ENCODE peak calls at places on chromosomes 7 and 10, in five cellular contexts. K, B, I, J and Z are unnamed samples.
A peak's percentile ranks its signal among the peaks of the same experiment; 100 is the strongest.

GRCh38 chr7:43869898-43870240 is 552 bp upstream of the MRPS24 start:
- DNase-seq in B (no peak), J (peak; percentile 38), K (peak; percentile 96), I (peak; percentile 51), Z (peak; percentile 54)

GRCh38 chr10:58952747-58953466 is 223.5 kb upstream of the PHYHIPL start:
- DNase-seq in B (peak; percentile 24), K (peak; percentile 42), J (peak; percentile 52), I (peak; percentile 35), Z (peak; percentile 3)

GRCh38 chr7:100159099-100159623 is 638 bp upstream of the TRAPPC14 start:
- DNase-seq in K (no peak), B (no peak), J (peak; percentile 41), I (no peak), Z (no peak)

GRCh38 chr10:21724020-21724589 is 190.1 kb downstream of the MLLT10 start:
- DNase-seq in K (peak; percentile 45), J (peak; percentile 29), I (no peak), B (no peak), Z (peak; percentile 21)

GRCh38 chr10:19745672-19746071 is 70.6 kb upstream of the PLXDC2 start:
- DNase-seq in K (no peak), B (no peak), J (no peak), I (no peak), Z (no peak)

GRCh38 chr7:37899712-37900247 is 16.8 kb downstream of the SFRP4 start:
- DNase-seq in B (no peak), K (no peak), I (no peak), J (peak; percentile 63), Z (no peak)

GRCh38 chr10:118374404-118374803 is 32.3 kb upstream of the FAM204A start:
- DNase-seq in B (no peak), I (no peak), K (no peak), J (no peak), Z (no peak)

GRCh38 chr7:94395141-94396041 is 696 bp downstream of the COL1A2 start:
- DNase-seq in B (peak; percentile 59), K (peak; percentile 90), J (peak; percentile 76), I (peak; percentile 60), Z (peak; percentile 70)

GRCh38 chr7:90717286-90718060 is 121.4 kb downstream of the CDK14 start:
- DNase-seq in J (no peak), I (no peak), B (no peak), K (peak; percentile 64), Z (no peak)

GRCh38 chr7:2141011-2141410 is 91.7 kb downstream of the MAD1L1 start:
- DNase-seq in B (no peak), J (no peak), I (no peak), K (no peak), Z (no peak)

GRCh38 chr7:3156508-3156907 is 112.8 kb upstream of the CARD11 start:
- DNase-seq in K (no peak), B (no peak), J (no peak), I (no peak), Z (no peak)

GRCh38 chr7:3943779-3944520 is 642.9 kb downstream of the SDK1 start:
- DNase-seq in B (no peak), K (no peak), I (no peak), J (no peak), Z (no peak)

GRCh38 chr7:43283706-43284105 is 171.3 kb downstream of the HECW1 start:
- DNase-seq in I (no peak), J (no peak), B (no peak), K (no peak), Z (no peak)

GRCh38 chr7:80232969-80233724 is 98.5 kb downstream of the GNAI1 start:
- DNase-seq in I (no peak), B (no peak), K (no peak), J (no peak), Z (no peak)

GRCh38 chr10:122495406-122496340 is 34.3 kb downstream of the HTRA1 start:
- DNase-seq in J (no peak), I (no peak), K (no peak), B (peak; percentile 21), Z (no peak)

GRCh38 chr7:84877943-84878595 is 308.8 kb downstream of the SEMA3D start:
- DNase-seq in I (no peak), B (no peak), J (no peak), K (no peak), Z (no peak)

GRCh38 chr10:96743988-96744585 is 23.8 kb upstream of the PIK3AP1 start:
- DNase-seq in J (no peak), B (no peak), K (peak; percentile 29), I (no peak), Z (peak; percentile 43)

GRCh38 chr10:76649723-76650127 is 987.9 kb downstream of the KCNMA1 start:
- DNase-seq in B (no peak), K (peak; percentile 62), I (peak; percentile 35), J (peak; percentile 16), Z (no peak)

GRCh38 chr10:29392376-29393021 is 103.6 kb downstream of the LYZL1 start:
- DNase-seq in J (peak; percentile 54), B (no peak), I (no peak), K (peak; percentile 31), Z (peak; percentile 52)

GRCh38 chr10:32964261-32964660 is 6.2 kb upstream of the ITGB1 start:
- DNase-seq in B (no peak), I (no peak), J (no peak), K (no peak), Z (no peak)

GRCh38 chr7:148466120-148466519 is 124.4 kb upstream of the C7orf33 start:
- DNase-seq in J (no peak), I (no peak), K (no peak), B (no peak), Z (no peak)

GRCh38 chr10:69807696-69808095 is 6.0 kb downstream of the COL13A1 start:
- DNase-seq in I (no peak), K (peak; percentile 45), J (peak; percentile 37), B (peak; percentile 46), Z (no peak)

GRCh38 chr7:33745934-33746333 is 159.4 kb upstream of the BMPER start:
- DNase-seq in K (peak; percentile 72), J (no peak), B (no peak), I (no peak), Z (no peak)

GRCh38 chr10:127563718-127564553 is 14.8 kb downstream of the NPS start:
- DNase-seq in K (no peak), I (no peak), J (peak; percentile 19), B (peak; percentile 24), Z (peak; percentile 49)

GRCh38 chr10:117461766-117462423 is 80.7 kb upstream of the EMX2 start:
- DNase-seq in B (peak; percentile 77), I (peak; percentile 90), K (peak; percentile 37), J (peak; percentile 77), Z (peak; percentile 11)

GRCh38 chr10:129942936-129943724 is 20.9 kb downstream of the EBF3 start:
- DNase-seq in B (no peak), J (no peak), K (no peak), I (no peak), Z (no peak)

GRCh38 chr10:29465384-29465783 is 169.4 kb downstream of the SVIL start:
- DNase-seq in B (no peak), K (no peak), I (no peak), J (peak; percentile 24), Z (no peak)

GRCh38 chr7:154698726-154699291 is 304.1 kb downstream of the PAXIP1 start:
- DNase-seq in I (no peak), K (no peak), J (peak; percentile 14), B (no peak), Z (peak; percentile 10)

GRCh38 chr10:116621934-116622655 is 1.3 kb downstream of the PNLIPRP2 start:
- DNase-seq in K (no peak), J (no peak), I (no peak), B (no peak), Z (no peak)

GRCh38 chr10:43960981-43961380 is 312.3 kb upstream of the ZNF32 start:
- DNase-seq in K (no peak), J (no peak), B (no peak), I (no peak), Z (no peak)
- TF ChIP-seq POLR2A in K (no peak), J (no peak), B (no peak), I (no peak), Z (no peak)

GRCh38 chr7:66952343-66953043 is 31.5 kb downstream of the TMEM248 start:
- DNase-seq in K (peak; percentile 77), B (peak; percentile 52), I (no peak), J (peak; percentile 85), Z (no peak)
- TF ChIP-seq POLR2A in K (no peak), B (no peak), I (no peak), J (no peak), Z (no peak)

GRCh38 chr7:151690597-151690996 is 170.9 kb upstream of the RHEB start:
- DNase-seq in I (no peak), K (peak; percentile 77), J (no peak), B (no peak), Z (no peak)

GRCh38 chr7:151688236-151688780 is 168.6 kb upstream of the RHEB start:
- DNase-seq in J (no peak), I (no peak), B (no peak), K (no peak), Z (no peak)

GRCh38 chr7:151687523-151688235 is 168.0 kb upstream of the RHEB start:
- DNase-seq in J (peak; percentile 96), I (peak; percentile 80), B (peak; percentile 92), K (peak; percentile 96), Z (no peak)

GRCh38 chr7:151691449-151691848 is 171.8 kb upstream of the RHEB start:
- DNase-seq in K (no peak), B (no peak), J (no peak), I (no peak), Z (no peak)

DNA sequence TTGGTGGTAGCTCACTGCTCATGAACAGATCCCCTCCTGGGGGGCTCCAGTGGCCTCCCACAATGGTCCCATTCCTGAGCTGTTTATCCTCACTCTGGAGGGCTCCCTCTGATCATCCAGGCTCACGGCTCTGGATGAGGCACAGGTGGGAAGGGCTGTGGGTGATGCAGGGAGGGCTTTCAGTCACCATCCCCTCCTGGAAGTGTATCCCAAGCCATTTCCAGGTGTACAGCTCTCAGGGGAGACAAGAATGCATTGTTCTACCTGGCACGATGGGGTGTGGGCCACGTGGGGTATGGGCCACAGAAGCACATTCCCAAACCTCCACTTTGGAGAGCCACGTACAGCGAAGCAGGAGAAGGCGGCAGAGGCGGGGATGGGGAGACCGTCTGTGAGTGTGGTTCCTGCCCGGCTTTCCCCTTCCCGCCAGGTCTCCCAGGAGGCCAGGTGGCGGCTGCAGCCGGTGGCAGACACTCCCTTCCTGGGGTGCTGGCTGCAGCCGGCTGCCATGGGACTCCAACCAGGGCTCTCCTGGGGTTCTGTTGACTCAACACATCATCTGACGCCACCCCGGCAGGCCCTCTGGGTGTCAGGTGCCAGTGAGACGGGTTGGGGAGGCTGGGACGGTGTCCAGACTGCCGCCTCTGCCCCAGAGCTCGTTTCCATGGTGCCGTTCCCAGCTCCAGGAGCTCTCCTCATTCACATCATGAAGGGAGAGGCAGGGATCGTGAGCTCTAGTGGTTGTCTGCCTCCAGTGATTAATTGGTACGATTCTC is 169.7 kb upstream of the RHEB start:
- DNase-seq in I (no peak), B (no peak), K (no peak), J (no peak), Z (no peak)
- TF ChIP-seq POLR2A in I (no peak), B (no peak), K (no peak), J (no peak), Z (no peak)

GRCh38 chr7:151059362-151060112 is at the start of gene SLC4A2:
- DNase-seq in K (peak; percentile 58), I (peak; percentile 85), J (peak; percentile 76), B (no peak), Z (peak; percentile 82)

GRCh38 chr7:151057038-151057736 is 510 bp downstream of the CDK5 start:
- DNase-seq in I (no peak), B (no peak), J (no peak), K (no peak), Z (no peak)

GRCh38 chr7:151058766-151059361 is 525 bp upstream of the SLC4A2 start:
- DNase-seq in K (no peak), I (no peak), B (no peak), J (peak; percentile 33), Z (peak; percentile 65)

GRCh38 chr7:151057737-151057988 is at the start of gene CDK5:
- DNase-seq in K (no peak), I (no peak), B (no peak), J (no peak), Z (no peak)

GRCh38 chr7:151057989-151058765 is 480 bp upstream of the CDK5 start:
- DNase-seq in I (peak; percentile 98), K (peak; percentile 100), B (peak; percentile 99), J (peak; percentile 100), Z (peak; percentile 99)
- TF ChIP-seq POLR2A in I (peak; percentile 83), K (no peak), B (peak; percentile 71), J (peak; percentile 75), Z (peak; percentile 78)